ENCODE peak calls at places on chromosome 3, in four cellular contexts. W is K562, H is GM12891, A is GM12878. S is an unnamed sample.

GRCh38 chr3:167723872-167724271 is 10.8 kb downstream of the PDCD10 start:
- DNase-seq in A (no peak), H (no peak), W (no peak), S (no peak)

GRCh38 chr3:79729096-79729495 is 38.7 kb downstream of the ROBO1 start:
- DNase-seq in W (no peak), H (no peak), A (no peak), S (no peak)

GRCh38 chr3:41131224-41131623 is 68.1 kb upstream of the CTNNB1 start:
- DNase-seq in A (no peak), W (no peak), H (no peak), S (no peak)

GRCh38 chr3:130828931-130829574 is 64.8 kb upstream of the ATP2C1 start:
- DNase-seq in H (no peak), A (no peak), W (no peak), S (no peak)

GRCh38 chr3:28612232-28612631 is 263.6 kb upstream of the AZI2 start:
- DNase-seq in H (no peak), A (no peak), W (no peak), S (no peak)

GRCh38 chr3:171116365-171116764 is 89.8 kb upstream of the SLC2A2 start:
- DNase-seq in H (no peak), A (no peak), W (no peak), S (no peak)

GRCh38 chr3:127062926-127063325 is 80.0 kb downstream of the PLXNA1 start:
- DNase-seq in W (no peak), H (no peak), A (no peak), S (no peak)

GRCh38 chr3:32181801-32182200 is 56.7 kb upstream of the CMTM8 start:
- DNase-seq in H (no peak), W (no peak), A (no peak), S (no peak)

GRCh38 chr3:5010706-5011554 is 31.7 kb downstream of the BHLHE40 start:
- DNase-seq in A (no peak), W (no peak), H (no peak), S (no peak)

GRCh38 chr3:50364573-50365079 is 5.3 kb upstream of the TMEM115 start:
- DNase-seq in W (peak), H (no peak), A (no peak), S (no peak)

GRCh38 chr3:58175429-58176184 is 35.2 kb downstream of the DNASE1L3 start:
- DNase-seq in H (no peak), W (no peak), A (no peak), S (no peak)

GRCh38 chr3:158430968-158431367 is 140.0 kb upstream of the MLF1 start:
- DNase-seq in W (no peak), A (no peak), H (no peak), S (no peak)

GRCh38 chr3:88785841-88786240 is 321.6 kb upstream of the EPHA3 start:
- DNase-seq in W (no peak), A (no peak), H (no peak), S (no peak)

GRCh38 chr3:159882784-159883779 is 105.6 kb upstream of the IL12A start:
- DNase-seq in A (no peak), H (no peak), W (no peak), S (no peak)

GRCh38 chr3:16606398-16606797 is 1.2 kb upstream of the DAZL start:
- DNase-seq in H (no peak), A (no peak), W (no peak), S (no peak)

GRCh38 chr3:146131616-146132410 is 29.2 kb downstream of the PLOD2 start:
- DNase-seq in W (no peak), H (no peak), A (no peak), S (no peak)
- TF ChIP-seq SPI1 in W (no peak), H (no peak), A (no peak), S (no peak)

GRCh38 chr3:175270199-175270837 is 411.2 kb downstream of the NAALADL2 start:
- DNase-seq in A (no peak), W (no peak), H (no peak), S (no peak)
- TF ChIP-seq SPI1 in A (no peak), W (no peak), H (peak), S (no peak)

GRCh38 chr3:98855811-98856400 is 45.6 kb downstream of the DCBLD2 start:
- DNase-seq in A (no peak), W (no peak), H (no peak), S (no peak)
- TF ChIP-seq SPI1 in A (no peak), W (no peak), H (no peak), S (no peak)

GRCh38 chr3:125211523-125212095 is 939 bp downstream of the SLC12A8 start:
- DNase-seq in W (no peak), H (no peak), A (no peak), S (no peak)

GRCh38 chr3:125213946-125214542 is 1.5 kb upstream of the SLC12A8 start:
- DNase-seq in H (no peak), W (no peak), A (no peak), S (no peak)

GRCh38 chr3:125212509-125213372 is at the start of gene SLC12A8:
- DNase-seq in H (no peak), A (no peak), W (no peak), S (no peak)

GRCh38 chr3:125212096-125212508 is 446 bp downstream of the SLC12A8 start:
- DNase-seq in H (peak), W (no peak), A (no peak), S (no peak)

GRCh38 chr3:125214738-125215137 is 2.2 kb upstream of the SLC12A8 start:
- DNase-seq in W (no peak), A (no peak), H (no peak), S (no peak)
- TF ChIP-seq SPI1 in W (no peak), A (no peak), H (no peak), S (no peak)

DNA sequence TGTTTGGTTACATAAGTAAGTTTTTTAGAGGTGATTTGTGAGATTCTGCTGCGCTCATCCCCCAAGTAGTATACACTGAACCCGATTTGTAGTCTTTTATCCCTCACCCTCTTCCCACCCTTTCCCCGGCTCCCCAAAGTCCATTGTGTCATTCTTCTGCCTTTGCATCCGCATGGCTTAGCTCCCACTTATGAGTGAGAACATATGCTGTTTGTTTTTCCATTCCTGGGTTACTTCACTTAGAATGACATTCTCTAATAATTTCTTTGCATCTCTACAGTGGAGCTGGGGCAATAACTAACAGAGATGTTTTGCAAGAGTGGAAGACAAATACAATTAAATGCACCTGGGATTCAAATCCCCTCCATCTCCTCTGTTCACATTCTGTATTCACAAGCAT is 93.2 kb downstream of the TP63 start:
- DNase-seq in A (no peak), H (no peak), W (no peak), S (no peak)
- TF ChIP-seq SPI1 in A (no peak), H (no peak), W (no peak), S (no peak)

GRCh38 chr3:102156426-102156825 is 278.4 kb upstream of the ZPLD1 start:
- DNase-seq in W (no peak), A (no peak), H (no peak), S (no peak)
- TF ChIP-seq SPI1 in W (no peak), A (no peak), H (no peak), S (no peak)

GRCh38 chr3:119796785-119797184 is 14.9 kb downstream of the NR1I2 start:
- DNase-seq in W (no peak), A (no peak), H (no peak), S (no peak)

GRCh38 chr3:119795849-119796248 is 13.9 kb downstream of the NR1I2 start:
- DNase-seq in A (no peak), H (no peak), W (no peak), S (no peak)

GRCh38 chr3:119796368-119796767 is 14.5 kb downstream of the NR1I2 start:
- DNase-seq in H (no peak), A (no peak), W (no peak), S (no peak)

GRCh38 chr3:119794401-119794800 is 12.5 kb downstream of the NR1I2 start:
- DNase-seq in A (no peak), W (no peak), H (no peak), S (no peak)

DNA sequence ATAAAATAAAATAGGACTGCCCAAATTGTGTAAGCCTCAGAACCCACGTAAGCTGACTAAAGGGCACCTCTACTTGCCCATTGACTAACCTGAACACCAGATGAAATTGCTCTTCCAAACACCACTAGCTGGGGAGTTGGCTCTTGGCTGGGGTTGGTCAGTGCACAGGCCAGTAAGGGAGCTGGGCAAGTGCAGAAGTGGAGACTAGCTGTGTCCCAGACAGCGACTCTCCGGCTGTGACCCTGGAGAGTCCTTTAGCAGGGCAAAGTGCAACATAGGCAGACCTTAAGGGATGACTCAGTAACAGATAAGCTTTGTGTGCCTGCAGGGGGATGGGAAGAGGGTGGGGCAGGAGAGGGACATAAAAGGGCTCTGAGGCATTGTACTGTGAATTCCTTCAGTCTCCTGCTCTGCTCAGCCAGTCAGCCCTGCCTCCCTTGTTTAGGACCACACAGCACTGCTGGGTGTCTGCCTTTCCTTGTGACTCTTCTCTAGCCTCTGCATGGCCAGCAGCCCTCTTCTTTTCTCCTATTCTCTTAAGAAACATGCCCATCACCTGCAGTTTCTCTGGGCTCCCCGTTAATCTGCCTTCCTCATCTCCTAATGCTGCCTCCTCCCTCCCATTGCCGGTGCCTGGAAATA is 13.2 kb downstream of the NR1I2 start:
- DNase-seq in A (no peak), H (no peak), W (peak), S (no peak)
- TF ChIP-seq SPI1 in A (no peak), H (no peak), W (no peak), S (no peak)

GRCh38 chr3:135448520-135448919 is 517.0 kb upstream of the PPP2R3A start:
- DNase-seq in H (no peak), W (no peak), A (no peak), S (peak)
- TF ChIP-seq SPI1 in H (no peak), W (no peak), A (no peak), S (no peak)

GRCh38 chr3:178455966-178456365 is 80.3 kb upstream of the KCNMB2 start:
- DNase-seq in A (no peak), H (no peak), W (no peak), S (no peak)
- TF ChIP-seq SPI1 in A (no peak), H (no peak), W (no peak), S (no peak)

DNA sequence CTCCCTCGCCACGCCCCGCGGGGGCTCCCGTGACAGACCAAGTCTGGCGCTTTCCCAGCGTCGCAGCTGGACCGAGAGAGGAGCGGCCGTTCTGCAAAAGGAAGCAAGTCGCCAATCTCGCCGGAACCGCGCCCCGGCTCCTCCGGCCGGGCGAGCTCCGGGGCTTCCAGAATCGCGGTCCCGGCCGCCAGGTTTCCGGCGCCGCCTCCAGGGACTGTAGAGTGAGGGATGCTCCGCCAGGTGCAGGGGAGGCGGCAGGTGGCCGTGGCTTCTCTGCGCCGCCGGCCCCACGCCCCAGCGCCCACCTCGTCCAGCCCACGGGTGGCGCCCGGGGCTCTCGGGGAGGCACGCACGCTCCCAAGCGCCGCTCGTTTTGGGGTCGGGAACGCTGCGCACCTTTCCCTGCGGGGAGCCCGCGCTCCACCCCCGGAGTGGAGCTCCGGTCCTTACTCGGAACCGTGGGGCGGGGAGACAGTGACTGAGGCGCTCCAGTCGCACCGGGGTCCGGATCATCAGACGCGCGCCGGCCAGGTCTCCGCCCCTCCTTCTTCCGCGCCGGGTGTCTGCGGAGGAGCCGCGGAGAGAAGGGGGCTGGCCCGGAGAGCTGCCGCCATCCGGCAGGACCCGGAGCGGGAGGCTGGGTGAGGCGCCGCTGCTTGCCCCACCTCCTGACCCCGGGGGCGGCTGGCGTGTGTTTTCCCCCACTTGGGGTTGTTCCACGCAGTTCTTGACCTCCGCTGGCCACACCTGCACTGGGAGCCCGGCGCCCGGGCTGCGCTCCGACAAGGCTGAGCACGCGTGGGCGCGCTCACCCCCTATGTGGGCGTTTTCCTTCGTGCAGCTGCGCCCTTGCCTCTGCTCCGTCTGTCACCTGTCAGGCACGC is at the start of gene MCF2L2:
- DNase-seq in H (peak), W (peak), A (no peak), S (peak)
- TF ChIP-seq SPI1 in H (no peak), W (no peak), A (no peak), S (no peak)

S was measured in HL-60.